ENCODE peak calls at places on chromosomes 13 and 19, in nine cellular contexts. L is fibroblast of the aortic adventitia; Z is left ventricle myocardium inferior; U is right atrium auricular region; F is CD8-positive, alpha-beta T cell; J is GM06990; I is H1; D is NB4; Y is type B pancreatic cell. H is an unnamed sample.

GRCh38 chr13:74027161-74027779 is 106.9 kb downstream of the KLF12 start:
- DNase-seq in L (no peak), U (no peak), I (no peak), J (peak), Y (no peak), Z (no peak), D (no peak), F (no peak), H (no peak)

GRCh38 chr19:58021541-58022282 is 12.1 kb upstream of the ZSCAN1 start:
- DNase-seq in U (peak), I (no peak), D (peak), F (peak), J (no peak), Z (no peak), Y (no peak), L (peak), H (peak)

GRCh38 chr13:98234348-98234747 is 57.3 kb upstream of the RNF113B start:
- DNase-seq in J (no peak), F (no peak), U (no peak), I (no peak), L (no peak), Z (no peak), Y (no peak), D (no peak), H (no peak)

GRCh38 chr19:41913476-41914190 is 14.6 kb downstream of the ERFL start:
- DNase-seq in Z (no peak), Y (no peak), D (no peak), U (no peak), I (no peak), F (no peak), J (no peak), L (no peak), H (no peak)

GRCh38 chr13:21426238-21426637 is 32.9 kb downstream of the ZDHHC20 start:
- DNase-seq in Z (no peak), D (no peak), Y (no peak), F (no peak), L (no peak), J (no peak), I (no peak), U (no peak), H (no peak)

GRCh38 chr19:49217382-49217781 is 59.8 kb downstream of the TRPM4 start:
- DNase-seq in L (peak), Z (peak), I (no peak), U (peak), Y (no peak), D (no peak), F (no peak), J (no peak), H (no peak)

GRCh38 chr13:99617474-99618255 is 116.4 kb downstream of the TM9SF2 start:
- DNase-seq in U (no peak), L (peak), Y (no peak), I (no peak), D (peak), F (peak), J (no peak), Z (no peak), H (no peak)

GRCh38 chr19:54141356-54141755 is 3.8 kb downstream of the CNOT3 start:
- DNase-seq in J (no peak), F (no peak), Z (no peak), U (no peak), L (no peak), Y (no peak), D (no peak), I (no peak), H (no peak)

GRCh38 chr19:33554821-33555220 is 33.2 kb upstream of the PEPD start:
- DNase-seq in Z (no peak), F (no peak), Y (no peak), J (no peak), I (no peak), L (no peak), U (no peak), D (no peak), H (no peak)

GRCh38 chr19:33606556-33606955 is 15.2 kb upstream of the CHST8 start:
- DNase-seq in J (no peak), U (no peak), I (no peak), F (no peak), Z (no peak), D (no peak), Y (no peak), L (no peak), H (no peak)

GRCh38 chr13:26679411-26679810 is 81.2 kb downstream of the GPR12 start:
- DNase-seq in L (peak), I (no peak), D (no peak), J (no peak), Z (no peak), U (no peak), F (no peak), Y (no peak), H (no peak)

GRCh38 chr19:29927944-29928669 is 13.9 kb upstream of the URI1 start:
- DNase-seq in L (no peak), I (no peak), Z (no peak), F (no peak), Y (peak), U (no peak), D (no peak), J (peak), H (peak)

GRCh38 chr19:45380107-45380506 is 9.7 kb upstream of the ERCC2 start:
- DNase-seq in L (no peak), F (no peak), U (no peak), D (no peak), J (no peak), I (no peak), Z (no peak), Y (no peak), H (no peak)

GRCh38 chr19:45370410-45371204 is at the start of gene ERCC2:
- DNase-seq in F (peak), U (peak), I (peak), D (peak), J (peak), Z (peak), Y (peak), L (peak), H (peak)

DNA sequence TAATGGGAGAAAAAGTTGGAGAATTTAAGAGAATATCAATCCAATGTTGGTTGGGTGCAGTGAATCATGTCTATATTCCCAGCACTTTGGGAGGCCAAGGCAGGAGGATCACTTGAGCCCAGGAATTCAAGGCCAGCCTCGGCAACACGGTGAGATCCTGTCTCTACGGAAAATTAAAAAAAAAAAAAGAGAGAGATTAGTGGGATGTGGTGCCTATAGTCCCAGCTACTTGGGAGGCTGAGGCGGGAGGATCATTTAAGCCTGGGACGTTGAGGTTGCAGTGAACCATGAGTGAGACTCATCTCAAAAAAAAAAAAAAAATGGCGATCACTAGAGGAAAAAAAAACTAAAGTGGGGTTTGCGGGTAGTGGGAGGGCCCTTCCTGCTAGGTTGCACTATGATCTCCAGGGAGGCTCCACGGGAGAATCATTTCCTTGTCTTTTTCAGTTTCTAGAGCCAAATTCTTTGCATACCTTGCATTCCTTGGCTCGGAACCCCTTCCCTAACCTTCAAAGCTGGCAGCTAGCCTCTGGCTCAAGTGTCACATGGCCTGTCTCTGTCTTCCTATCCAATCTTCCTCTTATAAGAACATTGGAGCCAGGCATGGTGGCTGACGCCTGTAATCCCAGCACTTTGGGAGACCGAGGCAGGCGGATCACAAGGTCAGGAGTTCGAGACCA is 5.8 kb upstream of the ERCC2 start:
- DNase-seq in Y (no peak), D (no peak), Z (no peak), I (no peak), U (peak), F (no peak), J (no peak), L (peak), H (no peak)
- TF ChIP-seq CTCF in Y (no peak), D (no peak), Z (no peak), I (no peak), U (no peak), F (no peak), J (no peak), L (no peak), H (no peak)

DNA sequence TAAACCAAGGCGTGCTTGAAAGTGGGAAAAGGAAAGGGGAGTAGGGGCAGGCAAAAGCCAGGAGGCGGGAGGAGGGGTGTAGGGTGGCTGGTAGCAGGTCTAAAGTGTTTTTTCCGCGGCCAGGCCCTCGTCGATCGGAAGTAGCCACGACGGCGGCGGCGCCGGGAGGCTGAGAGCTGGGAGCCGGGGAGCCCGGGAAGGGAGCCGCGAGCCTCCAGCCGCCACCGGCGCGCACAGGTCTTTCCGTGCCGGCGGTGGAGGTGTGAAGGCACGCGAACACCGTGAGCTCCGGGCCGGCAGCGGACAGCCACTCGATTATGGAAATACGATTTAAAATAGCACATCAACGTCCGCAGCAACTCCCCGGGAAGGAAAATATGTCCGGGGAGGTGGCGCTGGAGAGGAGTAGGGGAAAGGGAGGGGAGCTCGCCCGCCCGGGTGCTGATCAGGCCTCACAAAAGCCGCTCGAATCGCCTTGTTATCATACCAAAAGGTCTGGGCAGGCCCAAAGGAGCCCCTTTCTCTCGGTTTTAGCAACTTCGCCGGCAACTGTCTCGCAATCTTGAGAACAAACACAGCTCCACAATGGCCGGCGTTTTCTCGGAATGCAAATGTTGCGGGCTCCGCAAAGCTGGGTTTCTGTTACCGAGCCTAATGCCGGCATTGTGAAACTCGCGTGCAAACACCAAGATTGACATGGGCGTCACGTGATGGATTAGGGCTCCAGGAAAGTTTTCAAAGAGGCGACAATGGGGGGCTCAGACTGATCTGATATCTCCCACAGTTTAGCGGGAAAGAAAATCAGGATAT is 2.9 kb upstream of the PCDH8 start:
- DNase-seq in J (peak), L (peak), U (no peak), I (no peak), F (no peak), Y (no peak), Z (peak), D (peak), H (peak)
- TF ChIP-seq CTCF in J (no peak), L (no peak), U (no peak), I (no peak), F (no peak), Y (peak), Z (no peak), D (no peak), H (no peak)

GRCh38 chr19:18484992-18485391 is 36.9 kb downstream of the ELL start:
- DNase-seq in Y (no peak), J (no peak), F (no peak), I (no peak), L (no peak), U (no peak), Z (no peak), D (peak), H (no peak)
- TF ChIP-seq CTCF in Y (no peak), J (no peak), F (no peak), I (peak), L (no peak), U (no peak), Z (no peak), D (no peak), H (no peak)

GRCh38 chr13:28657784-28658538 is 969 bp upstream of the POMP start:
- DNase-seq in L (peak), Z (no peak), I (no peak), D (peak), U (no peak), Y (no peak), F (no peak), J (peak), H (no peak)
- TF ChIP-seq CTCF in L (peak), Z (peak), I (no peak), D (no peak), U (no peak), Y (no peak), F (no peak), J (no peak), H (no peak)

GRCh38 chr19:3298853-3299449 is 67.4 kb upstream of the NFIC start:
- DNase-seq in I (no peak), F (no peak), U (no peak), L (no peak), Z (no peak), J (no peak), D (no peak), Y (no peak), H (no peak)

GRCh38 chr19:3304871-3305423 is 61.4 kb upstream of the NFIC start:
- DNase-seq in J (no peak), U (peak), Y (peak), I (no peak), L (peak), Z (peak), D (peak), F (peak), H (peak)

GRCh38 chr19:3302755-3303154 is 63.6 kb upstream of the NFIC start:
- DNase-seq in F (no peak), Y (no peak), J (no peak), I (no peak), Z (no peak), L (no peak), U (no peak), D (peak), H (no peak)
- TF ChIP-seq CTCF in F (no peak), Y (no peak), J (peak), I (peak), Z (no peak), L (no peak), U (no peak), D (peak), H (no peak)

DNA sequence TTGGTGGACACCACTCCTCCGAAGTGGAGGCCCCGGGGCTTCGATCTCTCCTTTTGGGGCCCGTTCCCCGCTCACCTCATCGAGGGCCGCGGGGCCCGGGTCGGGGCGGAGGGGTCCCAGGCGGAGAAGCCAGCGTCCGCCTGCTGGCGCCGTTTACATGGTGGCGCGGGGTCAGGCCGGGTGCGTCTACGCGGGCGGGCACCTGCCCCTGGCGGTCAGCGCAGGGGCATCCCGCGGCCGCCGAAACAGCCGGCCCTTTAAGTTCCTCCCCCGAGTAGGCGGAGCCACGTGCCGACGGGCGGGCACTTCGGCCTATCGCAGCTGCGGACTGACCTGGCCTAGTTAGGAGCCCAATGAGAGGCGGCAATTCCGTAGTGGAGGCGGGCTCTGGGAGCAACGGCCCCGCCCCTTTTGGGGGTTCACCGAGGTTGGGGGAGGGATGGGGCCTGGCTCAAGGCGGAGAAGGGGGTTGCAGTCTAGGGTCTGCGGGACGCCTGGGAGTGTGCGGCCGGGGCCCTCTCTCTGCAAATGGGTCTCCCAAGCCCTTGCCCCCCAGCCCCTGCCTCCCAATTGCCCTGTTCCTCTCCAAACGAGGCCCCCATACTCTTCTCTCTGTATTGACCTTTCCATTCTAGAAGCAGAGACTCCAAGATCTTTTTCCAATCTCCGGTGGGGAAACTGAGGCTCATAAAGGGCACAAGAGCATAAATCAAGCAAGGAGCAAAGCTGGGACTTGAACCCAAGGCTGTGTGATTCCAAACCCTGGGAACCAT is at the start of gene ABHD8:
- DNase-seq in L (peak), F (peak), U (peak), J (peak), D (peak), I (no peak), Z (peak), Y (peak), H (peak)
- TF ChIP-seq CTCF in L (peak), F (no peak), U (peak), J (peak), D (no peak), I (peak), Z (peak), Y (peak), H (peak)

GRCh38 chr13:45490068-45490467 is 25.3 kb downstream of the COG3 start:
- DNase-seq in J (no peak), I (no peak), Y (no peak), Z (no peak), U (no peak), F (peak), L (no peak), D (peak), H (no peak)
- TF ChIP-seq CTCF in J (peak), I (peak), Y (peak), Z (peak), U (no peak), F (peak), L (no peak), D (peak), H (peak)

DNA sequence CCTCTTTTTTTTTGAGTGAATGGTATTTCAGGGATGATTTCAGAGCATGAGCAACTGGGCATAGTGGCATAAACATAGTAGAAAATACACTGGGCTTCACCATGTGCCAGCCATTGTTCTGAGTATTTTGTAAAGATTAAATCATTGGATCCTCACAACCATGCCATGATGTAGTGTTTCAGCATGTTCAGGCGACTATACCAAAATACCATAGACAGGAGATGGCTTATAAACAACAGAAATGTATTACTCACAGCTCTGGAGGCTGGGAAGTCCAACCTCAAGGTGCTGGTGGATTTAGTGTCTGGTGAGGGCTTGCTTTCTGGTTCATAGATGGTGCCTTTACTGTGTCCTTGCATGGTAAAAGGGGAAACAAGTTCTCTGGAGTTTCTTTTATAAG is 101.5 kb upstream of the KL start:
- DNase-seq in U (no peak), L (no peak), Y (no peak), I (no peak), F (no peak), J (no peak), D (no peak), Z (no peak), H (no peak)
- TF ChIP-seq CTCF in U (no peak), L (no peak), Y (no peak), I (no peak), F (no peak), J (no peak), D (no peak), Z (no peak), H (no peak)